ENCODE peak calls at places on chromosome 17, in five cellular contexts. V, H, N, X and U are unnamed samples.

GRCh38 chr17:49984283-49984682 is 10.7 kb downstream of the DLX3 start:
- DNase-seq in X (no peak), H (no peak), N (no peak), V (no peak), U (no peak)

GRCh38 chr17:27975146-27976011 is 67.1 kb upstream of the NLK start:
- DNase-seq in V (no peak), N (no peak), H (no peak), X (no peak), U (no peak)

GRCh38 chr17:37182786-37183185 is 193.0 kb upstream of the C17orf78 start:
- DNase-seq in N (no peak), X (no peak), V (no peak), H (no peak), U (no peak)

GRCh38 chr17:65987988-65988387 is 203.9 kb downstream of the CEP112 start:
- DNase-seq in H (no peak), N (peak), V (peak), X (peak), U (no peak)

GRCh38 chr17:68290268-68290954 is 516 bp downstream of the SLC16A6 start:
- DNase-seq in N (peak), H (peak), V (no peak), X (no peak), U (peak)

GRCh38 chr17:17681744-17682292 is 560 bp downstream of the RAI1 start:
- DNase-seq in X (no peak), N (peak), V (no peak), H (peak), U (peak)

GRCh38 chr17:17028878-17029535 is 13.2 kb upstream of the MPRIP start:
- DNase-seq in V (no peak), X (no peak), N (peak), H (no peak), U (no peak)

GRCh38 chr17:36507266-36507665 is 20.8 kb downstream of the ZNHIT3 start:
- DNase-seq in X (no peak), N (no peak), H (no peak), V (no peak), U (no peak)

GRCh38 chr17:56592487-56593072 is 919 bp upstream of the NOG start:
- DNase-seq in X (no peak), V (no peak), N (peak), H (peak), U (peak)

GRCh38 chr17:77441130-77441920 is 300.6 kb downstream of the SEC14L1 start:
- DNase-seq in X (peak), N (peak), V (no peak), H (peak), U (peak)

GRCh38 chr17:38560503-38561318 is 45.0 kb downstream of the SRCIN1 start:
- DNase-seq in V (no peak), X (no peak), N (peak), H (peak), U (no peak)

GRCh38 chr17:38559880-38560230 is 45.9 kb downstream of the SRCIN1 start:
- DNase-seq in V (no peak), H (no peak), X (no peak), N (no peak), U (no peak)

GRCh38 chr17:38558751-38559024 is 47.1 kb downstream of the SRCIN1 start:
- DNase-seq in X (no peak), V (no peak), H (no peak), N (no peak), U (no peak)

GRCh38 chr17:38557836-38558750 is 47.7 kb downstream of the SRCIN1 start:
- DNase-seq in X (peak), V (peak), N (peak), H (peak), U (peak)

GRCh38 chr17:38559025-38559879 is 46.5 kb downstream of the SRCIN1 start:
- DNase-seq in X (peak), H (peak), N (peak), V (no peak), U (peak)
- TF ChIP-seq CTCF in X (peak), H (peak), N (no peak), V (no peak), U (peak)

GRCh38 chr17:75731716-75732498 is 10.6 kb downstream of the ITGB4 start:
- DNase-seq in H (no peak), X (no peak), N (no peak), V (no peak), U (no peak)
- H3K4me3 ChIP-seq in H (no peak), X (no peak), N (no peak), V (no peak), U (no peak)

DNA sequence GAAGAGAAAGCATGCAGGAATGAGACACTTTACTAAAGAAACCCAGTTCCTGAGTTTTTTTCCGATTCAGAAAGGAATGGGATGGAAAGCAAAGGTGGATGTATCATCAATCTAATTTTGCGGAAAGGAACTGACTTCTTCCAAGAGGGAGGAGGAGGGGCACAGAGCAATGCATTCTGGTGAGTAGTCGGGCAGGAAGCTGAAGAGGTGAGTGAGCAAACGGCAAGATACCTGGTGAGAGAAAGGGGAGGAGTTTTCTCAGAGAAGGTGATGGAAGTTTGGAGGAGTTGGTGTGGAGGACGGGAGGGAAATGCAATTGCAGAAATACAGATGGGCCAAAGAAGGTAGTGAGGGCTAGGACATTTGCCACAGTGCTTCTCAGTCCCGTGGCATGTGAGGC is 713.2 kb downstream of the KCNJ2 start:
- DNase-seq in V (no peak), H (no peak), X (no peak), N (no peak), U (no peak)
- TF ChIP-seq CTCF in V (no peak), H (no peak), X (no peak), N (no peak), U (no peak)

DNA sequence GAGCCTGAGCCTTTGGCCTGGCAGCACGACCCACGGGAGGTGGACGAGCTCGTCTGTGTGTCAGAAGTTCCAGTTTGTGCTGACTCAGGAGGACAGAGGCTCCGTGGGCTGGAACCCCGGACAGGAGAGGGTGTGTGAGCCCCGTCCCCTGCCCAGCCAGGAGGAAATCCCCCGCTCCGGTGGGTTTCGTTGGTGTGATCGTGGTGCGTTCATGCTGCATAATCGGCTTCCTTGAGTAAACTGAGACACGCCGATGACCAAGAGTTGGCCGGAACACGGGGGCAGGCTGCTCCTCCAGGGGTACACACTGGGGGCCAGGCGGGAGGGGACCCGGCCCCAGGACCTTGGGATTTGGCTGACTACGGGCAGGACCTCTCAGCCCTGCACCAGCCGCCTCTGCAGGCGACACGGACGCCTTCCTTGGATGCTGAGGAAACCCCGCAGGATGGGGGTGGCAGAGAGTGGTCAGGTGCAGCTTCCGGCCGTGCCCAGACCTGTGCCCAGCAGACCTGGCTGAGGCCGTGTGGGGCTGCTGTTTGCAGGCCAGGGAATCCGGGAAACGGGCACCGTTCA is 8.5 kb downstream of the METRNL start:
- DNase-seq in V (no peak), H (no peak), N (no peak), X (no peak), U (no peak)
- H3K4me3 ChIP-seq in V (no peak), H (no peak), N (no peak), X (no peak), U (no peak)

GRCh38 chr17:43868236-43868994 is 21.4 kb downstream of the CD300LG start:
- DNase-seq in H (no peak), X (no peak), N (peak), V (no peak), U (no peak)
- TF ChIP-seq CTCF in H (no peak), X (no peak), N (no peak), V (no peak), U (no peak)

GRCh38 chr17:21512307-21513011 is 136.3 kb downstream of the KCNJ12 start:
- DNase-seq in H (no peak), X (no peak), V (no peak), N (no peak), U (no peak)
- H3K4me3 ChIP-seq in H (no peak), X (no peak), V (peak), N (no peak), U (no peak)

GRCh38 chr17:74922172-74922571 is 883 bp downstream of the USH1G start:
- DNase-seq in X (no peak), V (no peak), N (no peak), H (no peak), U (no peak)

GRCh38 chr17:74923538-74924249 is 379 bp upstream of the OTOP2 start:
- DNase-seq in V (no peak), H (no peak), N (peak), X (no peak), U (peak)

GRCh38 chr17:74924250-74924948 is at the start of gene OTOP2:
- DNase-seq in N (peak), X (no peak), H (no peak), V (no peak), U (no peak)

GRCh38 chr17:74922694-74923537 is at the start of gene USH1G:
- DNase-seq in N (peak), X (no peak), V (no peak), H (peak), U (no peak)

DNA sequence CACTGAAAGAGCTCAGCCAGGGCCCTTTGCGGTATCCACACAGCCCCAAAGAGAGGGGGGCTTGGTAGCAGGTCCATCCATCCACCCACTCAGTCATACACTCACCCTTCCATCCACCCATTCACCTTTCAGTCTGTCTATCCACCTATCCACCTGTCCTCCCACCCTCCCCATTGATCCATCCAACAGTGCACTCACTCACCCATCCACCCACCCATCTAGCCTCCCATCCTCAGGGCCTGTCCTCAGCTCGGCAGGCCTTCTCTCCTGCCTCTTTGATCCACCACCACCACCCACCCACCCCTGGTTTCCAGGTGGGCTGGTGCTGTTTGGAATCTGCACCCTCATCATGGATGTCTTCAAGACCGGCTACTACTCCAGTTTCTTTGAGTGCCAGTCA is 1.2 kb downstream of the OTOP2 start:
- DNase-seq in N (no peak), V (no peak), X (no peak), H (no peak), U (no peak)
- TF ChIP-seq CTCF in N (no peak), V (no peak), X (no peak), H (no peak), U (no peak)

GRCh38 chr17:9004132-9004960 is 17.0 kb upstream of the NTN1 start:
- DNase-seq in V (no peak), X (no peak), N (no peak), H (no peak), U (no peak)

GRCh38 chr17:9002236-9002609 is 19.1 kb upstream of the NTN1 start:
- DNase-seq in V (no peak), H (no peak), N (no peak), X (no peak), U (no peak)

GRCh38 chr17:9001539-9001938 is 19.8 kb upstream of the NTN1 start:
- DNase-seq in X (no peak), V (no peak), H (no peak), N (no peak), U (no peak)

GRCh38 chr17:9003355-9004131 is 17.8 kb upstream of the NTN1 start:
- DNase-seq in N (no peak), H (no peak), X (no peak), V (no peak), U (no peak)

GRCh38 chr17:9002610-9003354 is 18.5 kb upstream of the NTN1 start:
- DNase-seq in V (no peak), X (no peak), H (no peak), N (no peak), U (no peak)
- H3K4me3 ChIP-seq in V (no peak), X (peak), H (no peak), N (no peak), U (no peak)

GRCh38 chr17:11803635-11804034 is 193.6 kb downstream of the ZNF18 start:
- DNase-seq in N (no peak), X (no peak), V (no peak), H (no peak), U (no peak)

GRCh38 chr17:11795906-11796305 is 197.6 kb downstream of the DNAH9 start:
- DNase-seq in X (no peak), V (no peak), N (no peak), H (no peak), U (no peak)

GRCh38 chr17:11803226-11803625 is 194.0 kb downstream of the ZNF18 start:
- DNase-seq in V (no peak), N (no peak), H (no peak), X (no peak), U (no peak)

GRCh38 chr17:11797803-11798202 is 199.5 kb downstream of the ZNF18 start:
- DNase-seq in X (no peak), V (no peak), N (no peak), H (no peak), U (no peak)
- TF ChIP-seq CTCF in X (peak), V (no peak), N (peak), H (peak), U (peak)

DNA sequence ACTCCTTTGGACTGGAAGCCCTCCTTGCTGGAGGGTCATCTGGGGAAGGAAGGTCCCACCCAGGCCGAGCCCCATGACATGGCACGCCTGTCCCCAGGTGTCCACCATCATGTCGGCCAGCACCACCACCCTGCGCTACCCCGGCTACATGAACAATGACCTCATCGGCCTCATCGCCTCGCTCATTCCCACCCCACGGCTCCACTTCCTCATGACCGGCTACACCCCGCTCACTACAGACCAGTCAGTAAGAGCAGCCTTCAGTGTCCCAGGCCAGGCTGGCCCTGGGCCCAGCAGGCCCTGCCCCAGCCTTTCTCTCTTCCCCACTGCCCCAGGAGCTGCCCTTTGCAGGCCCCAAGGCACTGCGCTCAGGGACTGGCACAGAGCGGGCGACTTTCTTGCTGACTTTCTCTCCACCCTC is 6.5 kb downstream of the TUBG2 start:
- DNase-seq in V (no peak), N (no peak), X (no peak), H (no peak), U (no peak)
- H3K4me3 ChIP-seq in V (no peak), N (no peak), X (no peak), H (no peak), U (no peak)